ENCODE peak calls at places on chromosomes 4 and X, in five cellular contexts. Z is right lobe of liver, K is uterus, E is IMR-90, P is suprapubic skin. M is an unnamed sample. For H3K27me3, the result is how much of the 10 kb centered on the place peaks cover.

GRCh38 chr4:47990145-47990544 is 26.3 kb downstream of the CNGA1 start:
- DNase-seq in K (no peak), E (no peak), P (no peak), Z (no peak), M (no peak)

GRCh38 chrX:48754124-48754667 is 7.4 kb upstream of the GLOD5 start:
- DNase-seq in Z (no peak), K (no peak), E (no peak), P (no peak), M (no peak)

GRCh38 chr4:67885727-67886126 is 1.9 kb upstream of the TMPRSS11D start:
- DNase-seq in E (peak), Z (no peak), K (no peak), P (no peak), M (no peak)

GRCh38 chr4:141497627-141498026 is 138.8 kb upstream of the IL15 start:
- DNase-seq in P (no peak), E (no peak), Z (no peak), K (no peak), M (no peak)

GRCh38 chr4:15396157-15396800 is 31.6 kb upstream of the C1QTNF7 start:
- DNase-seq in E (peak), Z (no peak), P (no peak), K (no peak), M (peak)

GRCh38 chr4:36281384-36282106 is at the start of gene DTHD1:
- DNase-seq in Z (no peak), K (no peak), E (no peak), P (no peak), M (no peak)

GRCh38 chrX:10365532-10366265 is 208.9 kb downstream of the CLCN4 start:
- DNase-seq in K (no peak), E (no peak), Z (no peak), P (no peak), M (no peak)

GRCh38 chrX:80648023-80648422 is 161.7 kb downstream of the BRWD3 start:
- DNase-seq in E (no peak), P (no peak), K (no peak), Z (no peak), M (peak)

GRCh38 chr4:48739560-48740019 is 40.5 kb downstream of the FRYL start:
- DNase-seq in P (no peak), Z (no peak), K (no peak), E (no peak), M (no peak)

GRCh38 chr4:181799670-181800069 is 443.5 kb upstream of the TENM3 start:
- DNase-seq in Z (no peak), K (no peak), E (no peak), P (no peak), M (no peak)

GRCh38 chr4:8165374-8165896 is 6.8 kb upstream of the ABLIM2 start:
- DNase-seq in K (no peak), Z (no peak), P (no peak), E (no peak), M (no peak)

GRCh38 chr4:86319390-86319789 is 40.5 kb downstream of the MAPK10 start:
- DNase-seq in Z (no peak), K (no peak), E (no peak), P (no peak), M (no peak)

GRCh38 chr4:123025398-123025797 is 103.0 kb upstream of the NUDT6 start:
- DNase-seq in K (no peak), P (no peak), Z (no peak), E (no peak), M (no peak)

GRCh38 chrX:20265726-20266681 is 705 bp downstream of the RPS6KA3 start:
- DNase-seq in Z (peak), E (peak), P (peak), K (peak), M (peak)

GRCh38 chr4:56463711-56464110 is 3.7 kb upstream of the SRP72 start:
- DNase-seq in P (no peak), Z (no peak), K (no peak), E (no peak), M (no peak)

GRCh38 chr4:110503588-110504435 is 27.9 kb downstream of the ENPEP start:
- DNase-seq in E (peak), K (no peak), Z (no peak), P (no peak), M (no peak)

GRCh38 chr4:183832776-183833450 is 72.2 kb upstream of the STOX2 start:
- DNase-seq in K (no peak), E (no peak), Z (no peak), P (no peak), M (no peak)

GRCh38 chrX:363621-364375 is 22.9 kb downstream of the PPP2R3B start:
- DNase-seq in P (no peak), Z (no peak), E (no peak), K (no peak), M (no peak)

GRCh38 chrX:70979136-70979762 is 48.4 kb upstream of the SLC7A3 start:
- DNase-seq in Z (no peak), E (peak), K (no peak), P (no peak), M (no peak)

GRCh38 chr4:112167790-112168189 is 22.5 kb downstream of the FAM241A start:
- DNase-seq in P (no peak), Z (no peak), K (no peak), E (peak), M (no peak)

GRCh38 chrX:109840585-109840984 is 107.5 kb upstream of the ACSL4 start:
- DNase-seq in Z (no peak), K (peak), P (no peak), E (peak), M (peak)

GRCh38 chrX:103376118-103376978 is at the start of gene BEX3:
- DNase-seq in K (peak), P (peak), E (peak), Z (peak), M (peak)

GRCh38 chr4:140645614-140646412 is 77.1 kb upstream of the UCP1 start:
- DNase-seq in E (peak), Z (no peak), K (no peak), P (no peak), M (no peak)

GRCh38 chr4:55906999-55907398 is 41.7 kb upstream of the CEP135 start:
- DNase-seq in K (no peak), P (no peak), Z (no peak), E (peak), M (no peak)

GRCh38 chr4:56410247-56410646 is 23.0 kb upstream of the AASDH start:
- DNase-seq in E (peak), K (peak), Z (peak), P (no peak), M (peak)

GRCh38 chrX:111543212-111543762 is 31.8 kb downstream of the SERTM2 start:
- DNase-seq in Z (no peak), P (no peak), E (no peak), K (no peak), M (no peak)

GRCh38 chr4:99754756-99755155 is 61.9 kb upstream of the DAPP1 start:
- DNase-seq in E (no peak), K (no peak), Z (no peak), P (no peak), M (no peak)

GRCh38 chr4:21652508-21653108 is 296.0 kb downstream of the KCNIP4 start:
- DNase-seq in P (no peak), K (no peak), Z (no peak), E (no peak), M (no peak)

GRCh38 chrX:30702736-30703135 is 49.5 kb downstream of the GK start:
- DNase-seq in K (no peak), Z (no peak), E (peak), P (no peak), M (no peak)

GRCh38 chr4:6692379-6692778 is 1.3 kb upstream of the S100P start:
- DNase-seq in K (no peak), Z (no peak), E (no peak), P (no peak), M (no peak)

GRCh38 chr4:140748171-140748570 is 8.0 kb downstream of the TBC1D9 start:
- DNase-seq in Z (no peak), E (no peak), K (no peak), P (no peak), M (no peak)

GRCh38 chr4:165011403-165011802 is 20.4 kb upstream of the TRIM60 start:
- DNase-seq in K (no peak), P (no peak), E (no peak), Z (no peak), M (no peak)

GRCh38 chr4:148926861-148927260 is 484.6 kb upstream of the NR3C2 start:
- DNase-seq in E (peak), P (no peak), K (no peak), Z (no peak), M (no peak)

GRCh38 chrX:48937065-48937907 is 18.5 kb upstream of the PIM2 start:
- DNase-seq in P (peak), E (no peak), K (no peak), Z (no peak), M (peak)

GRCh38 chr4:110840221-110840654 is 217.4 kb upstream of the PITX2 start:
- DNase-seq in K (no peak), E (peak), P (no peak), Z (no peak), M (no peak)

GRCh38 chrX:21947671-21948070 is 7.2 kb downstream of the SMS start:
- DNase-seq in Z (no peak), K (no peak), E (no peak), P (no peak), M (no peak)

DNA sequence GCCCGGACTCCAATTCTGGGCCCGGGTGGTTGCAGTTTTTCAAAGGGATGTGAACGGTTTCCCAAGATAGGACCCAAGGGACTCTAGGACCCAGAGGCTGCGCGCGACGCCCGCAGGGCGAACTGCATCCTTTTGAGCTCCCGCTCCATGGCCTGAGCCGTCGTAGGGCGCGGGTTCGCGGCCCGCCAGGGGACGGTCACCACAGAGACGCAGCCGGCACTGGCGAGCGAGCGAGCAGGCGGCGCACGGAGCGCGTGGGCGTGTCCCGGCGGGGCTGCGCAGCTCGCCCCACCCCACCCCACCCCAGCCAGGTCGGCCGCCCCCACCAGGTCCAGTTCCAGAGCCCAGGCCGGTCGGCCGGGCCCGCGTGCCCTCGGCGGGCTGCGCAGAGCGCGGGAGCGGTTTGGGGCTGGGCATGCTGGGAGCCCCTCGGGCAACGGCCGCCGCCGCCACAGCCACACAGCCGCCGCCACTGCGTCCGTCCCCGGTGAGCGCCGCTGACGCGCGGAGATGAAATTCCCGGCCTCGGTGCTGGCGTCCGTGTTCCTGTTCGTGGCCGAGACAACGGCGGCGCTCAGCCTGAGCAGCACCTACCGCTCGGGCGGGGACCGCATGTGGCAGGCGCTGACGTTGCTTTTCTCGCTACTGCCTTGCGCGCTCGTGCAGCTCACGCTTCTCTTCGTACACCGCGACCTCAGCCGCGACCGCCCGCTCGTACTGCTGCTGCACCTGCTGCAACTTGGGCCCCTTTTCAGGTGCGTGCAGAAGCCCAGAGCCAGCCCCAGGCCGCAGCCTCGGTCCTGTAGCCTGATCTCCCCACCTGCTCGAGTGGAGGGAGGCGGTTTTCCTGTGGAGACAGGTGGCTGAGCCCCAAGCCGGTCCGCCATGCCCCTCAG is at the start of gene XK:
- DNase-seq in P (no peak), Z (peak), E (no peak), K (peak), M (peak)
- TF ChIP-seq POLR2A in P (no peak), Z (no peak), E (no peak), K (no peak), M (no peak)

GRCh38 chrX:133948895-133949294 is 36.5 kb downstream of the GPC3 start:
- DNase-seq in E (no peak), K (no peak), P (no peak), Z (no peak), M (no peak)
- H3K27me3 ChIP-seq in E (under half), K (under half), P (under half), Z (under half), M (under half)

DNA sequence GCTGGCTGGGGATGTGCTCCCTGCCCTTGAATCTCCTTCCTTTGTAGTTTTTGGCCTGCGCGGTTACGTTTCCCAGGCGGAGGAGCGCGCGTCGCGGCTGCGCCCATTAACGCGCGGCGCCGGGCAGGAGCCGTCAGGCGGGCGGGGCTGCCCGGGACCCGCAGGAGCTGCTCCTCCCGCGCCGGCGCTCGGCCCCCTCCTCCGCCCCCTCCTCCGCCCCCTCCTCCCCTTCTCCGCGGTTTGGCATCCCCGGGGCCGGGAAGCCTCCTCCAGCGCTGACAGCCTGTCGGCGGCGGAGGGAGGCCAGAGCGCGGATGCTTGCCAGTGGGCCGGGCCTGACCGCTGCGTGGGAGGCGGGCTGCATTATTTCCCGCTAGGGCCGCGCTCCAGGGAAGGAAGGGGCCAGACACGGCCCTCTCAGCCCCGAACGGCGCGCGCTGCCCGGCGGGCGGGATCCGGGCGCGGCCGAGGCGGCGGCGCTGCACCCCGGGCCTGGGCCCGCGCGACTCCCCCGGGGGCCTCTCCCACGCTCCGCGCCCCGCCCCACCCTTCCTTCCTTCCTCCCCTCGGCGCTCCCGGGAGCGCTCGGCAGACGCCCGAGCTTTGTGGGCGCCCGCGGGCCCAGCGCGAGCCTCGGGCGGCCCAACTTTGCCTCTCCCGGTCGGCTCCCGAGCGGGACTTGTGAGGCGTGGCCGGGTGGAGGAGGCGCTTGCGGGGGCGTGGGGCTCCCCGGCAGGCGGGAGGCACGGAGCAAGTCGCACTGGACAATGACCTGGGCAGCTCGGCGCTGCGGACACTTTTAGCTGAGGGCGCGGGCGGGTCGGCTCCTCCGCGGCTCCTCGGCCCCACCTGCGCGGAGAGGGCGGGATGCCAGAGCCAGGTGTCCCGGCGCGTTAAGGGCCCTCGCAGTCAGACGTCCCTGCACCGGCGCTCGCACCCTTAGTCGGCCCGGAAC is at the start of gene DCLK2:
- DNase-seq in E (peak), K (peak), Z (peak), P (peak), M (peak)
- TF ChIP-seq POLR2A in E (peak), K (no peak), Z (peak), P (no peak), M (no peak)

DNA sequence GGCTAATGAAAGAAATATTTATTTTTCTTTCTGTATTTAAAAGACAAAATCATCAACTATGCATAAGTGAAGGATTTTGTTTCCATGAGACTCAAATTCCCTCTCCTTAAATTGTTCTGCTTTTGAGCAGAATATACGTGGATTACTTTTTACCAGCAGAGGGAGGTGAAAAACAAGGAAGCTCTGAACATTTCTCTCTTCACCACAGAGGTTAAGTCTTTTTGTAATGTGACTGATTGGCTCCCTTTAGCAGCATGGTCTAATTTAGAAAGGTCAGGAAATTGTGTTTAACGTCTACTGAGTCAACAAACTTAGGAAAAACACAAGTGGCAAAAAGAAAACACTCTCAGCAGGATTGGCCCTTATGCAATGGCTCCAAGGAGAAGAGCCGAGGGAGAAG is 55.1 kb upstream of the F9 start:
- DNase-seq in K (no peak), Z (no peak), P (no peak), E (no peak), M (no peak)
- H3K27me3 ChIP-seq in K (under half), Z (under half), P (under half), E (under half), M (under half)

DNA sequence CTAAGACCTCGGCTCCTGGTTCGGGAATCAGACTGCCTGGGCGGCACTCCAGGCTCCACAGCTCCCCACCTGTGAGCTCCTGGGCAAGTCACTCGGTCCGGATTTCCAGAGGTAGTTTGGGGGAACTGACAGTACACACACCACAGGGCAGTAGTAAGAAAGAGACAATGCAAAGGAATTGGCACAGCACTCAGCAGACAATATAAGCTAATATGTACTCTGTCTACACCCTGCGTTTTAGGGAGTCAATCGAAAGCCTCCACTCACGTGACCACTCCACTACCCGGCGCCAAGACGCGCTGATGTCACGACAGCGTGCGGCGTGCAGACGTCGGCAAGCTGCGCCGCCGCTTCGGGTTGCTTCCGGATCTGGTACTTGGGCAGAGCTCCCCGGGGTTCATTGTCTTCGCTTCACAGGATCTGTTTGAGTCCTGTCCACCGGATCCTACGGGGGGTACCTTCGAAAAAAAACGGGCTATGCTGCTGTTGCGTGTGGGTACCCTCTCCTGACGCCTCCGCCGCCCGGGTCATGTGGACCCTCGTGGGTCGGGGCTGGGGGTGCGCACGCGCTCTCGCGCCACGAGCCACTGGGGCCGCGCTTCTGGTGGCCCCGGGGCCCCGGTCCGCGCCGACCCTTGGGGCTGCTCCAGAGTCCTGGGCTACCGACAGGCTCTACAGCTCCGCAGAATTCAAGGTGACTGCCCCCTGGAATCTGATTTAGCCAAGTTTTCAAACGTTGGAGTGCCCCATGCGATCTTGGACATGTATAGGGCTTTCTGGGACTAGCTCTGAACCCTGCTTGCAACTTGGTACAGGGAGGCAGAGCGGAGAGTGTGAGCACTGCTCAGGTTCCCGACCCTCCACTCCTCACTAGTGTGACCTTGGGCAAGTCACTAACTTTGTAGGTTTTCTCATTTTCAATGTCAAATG is at the start of gene GUF1:
- DNase-seq in P (peak), E (peak), K (peak), Z (peak), M (peak)
- TF ChIP-seq POLR2A in P (no peak), E (peak), K (no peak), Z (peak), M (no peak)